ENCODE peak calls at places on chromosomes 11 and 22, in eight cellular contexts. D is neural progenitor cell, Q is colonic mucosa, H is neuronal stem cell, I is mesendoderm, S is PC-3, P is IMR-90, X is SK-N-MC. W is an unnamed sample. For H3K36me3, the result is how much of the 10 kb centered on the place peaks cover.

GRCh38 chr22:37033605-37034430 is 14.3 kb downstream of the MPST start:
- DNase-seq in D (no peak), Q (peak), H (no peak), I (no peak), S (no peak), P (no peak), X (no peak), W (no peak)

GRCh38 chr22:44210721-44211120 is 30.0 kb downstream of the PARVG start:
- DNase-seq in D (no peak), Q (no peak), H (no peak), I (no peak), S (no peak), P (peak), X (no peak), W (peak)

GRCh38 chr11:17013548-17014320 is 480 bp downstream of the PLEKHA7 start:
- DNase-seq in D (peak), Q (peak), H (peak), I (peak), S (peak), P (no peak), X (no peak), W (peak)

GRCh38 chr11:68843052-68843561 is 1.4 kb upstream of the CPT1A start:
- DNase-seq in D (peak), Q (peak), H (no peak), I (no peak), S (no peak), P (peak), X (no peak), W (peak)

GRCh38 chr22:31604137-31604705 is 57.8 kb downstream of the PISD start:
- DNase-seq in D (no peak), Q (no peak), H (no peak), I (no peak), S (no peak), P (no peak), X (no peak), W (no peak)

GRCh38 chr11:2770556-2771301 is 70.9 kb upstream of the KCNQ1OT1 start:
- DNase-seq in D (peak), Q (peak), H (no peak), I (no peak), S (no peak), P (no peak), X (no peak), W (no peak)

GRCh38 chr11:65491614-65492386 is 7.0 kb upstream of the MALAT1 start:
- DNase-seq in D (peak), Q (peak), H (no peak), I (peak), S (peak), P (peak), X (no peak), W (peak)

GRCh38 chr11:3021125-3021524 is 29.0 kb upstream of the NAP1L4 start:
- DNase-seq in D (peak), Q (peak), H (peak), I (peak), S (peak), P (peak), X (no peak), W (peak)

GRCh38 chr22:37499006-37499707 is 13.0 kb upstream of the MFNG start:
- DNase-seq in D (no peak), Q (no peak), H (no peak), I (no peak), S (no peak), P (no peak), X (no peak), W (no peak)

GRCh38 chr11:11148104-11148509 is 204.9 kb downstream of the CSNK2A3 start:
- DNase-seq in D (peak), Q (no peak), H (no peak), I (peak), S (peak), P (peak), X (no peak), W (peak)

GRCh38 chr11:113531575-113532451 is 56.6 kb upstream of the DRD2 start:
- DNase-seq in D (no peak), Q (no peak), H (no peak), I (no peak), S (no peak), P (no peak), X (no peak), W (no peak)

GRCh38 chr22:49264696-49265095 is 563.0 kb downstream of the BRD1 start:
- DNase-seq in D (no peak), Q (no peak), H (no peak), I (no peak), S (no peak), P (no peak), X (no peak), W (no peak)

GRCh38 chr22:35343664-35344550 is 37.0 kb upstream of the HMOX1 start:
- DNase-seq in D (no peak), Q (no peak), H (no peak), I (no peak), S (no peak), P (no peak), X (no peak), W (no peak)

GRCh38 chr11:42244376-42244775 is 784.9 kb upstream of the LRRC4C start:
- DNase-seq in D (no peak), Q (no peak), H (no peak), I (peak), S (no peak), P (no peak), X (no peak), W (no peak)

GRCh38 chr11:7524831-7525230 is 11.0 kb downstream of the PPFIBP2 start:
- DNase-seq in D (peak), Q (no peak), H (no peak), I (no peak), S (no peak), P (no peak), X (no peak), W (no peak)

GRCh38 chr11:131745405-131745804 is 375.0 kb downstream of the NTM start:
- DNase-seq in D (no peak), Q (no peak), H (no peak), I (no peak), S (peak), P (peak), X (no peak), W (peak)

GRCh38 chr11:125390949-125391348 is 105.1 kb downstream of the FEZ1 start:
- DNase-seq in D (peak), Q (no peak), H (no peak), I (peak), S (no peak), P (peak), X (no peak), W (peak)

GRCh38 chr22:21446827-21447690 is 20.1 kb upstream of the TMEM191C start:
- DNase-seq in D (no peak), Q (no peak), H (no peak), I (no peak), S (no peak), P (no peak), X (no peak), W (no peak)

GRCh38 chr11:130629039-130629438 is 180.6 kb downstream of the ADAMTS15 start:
- DNase-seq in D (no peak), Q (no peak), H (no peak), I (no peak), S (peak), P (no peak), X (no peak), W (no peak)

GRCh38 chr11:60336767-60337391 is 9.8 kb downstream of the MS4A6E start:
- DNase-seq in D (no peak), Q (no peak), H (no peak), I (no peak), S (no peak), P (no peak), X (no peak), W (no peak)

GRCh38 chr11:762421-763072 is 14.7 kb downstream of the GATD1 start:
- DNase-seq in D (no peak), Q (peak), H (no peak), I (peak), S (peak), P (peak), X (no peak), W (peak)

GRCh38 chr11:10319691-10320090 is 14.8 kb downstream of the ADM start:
- DNase-seq in D (no peak), Q (no peak), H (no peak), I (no peak), S (no peak), P (no peak), X (no peak), W (no peak)

GRCh38 chr11:2566223-2567025 is 121.6 kb downstream of the KCNQ1 start:
- DNase-seq in D (peak), Q (peak), H (no peak), I (no peak), S (no peak), P (no peak), X (no peak), W (no peak)

GRCh38 chr11:68690671-68691401 is 6.5 kb downstream of the GAL start:
- DNase-seq in D (no peak), Q (no peak), H (no peak), I (no peak), S (no peak), P (no peak), X (no peak), W (no peak)

GRCh38 chr22:31647066-31647465 is 14.9 kb downstream of the PISD start:
- DNase-seq in D (no peak), Q (no peak), H (no peak), I (no peak), S (no peak), P (no peak), X (no peak), W (no peak)

GRCh38 chr11:91158901-91159537 is 936.2 kb upstream of the CHORDC1 start:
- DNase-seq in D (no peak), Q (no peak), H (no peak), I (no peak), S (peak), P (peak), X (no peak), W (peak)

GRCh38 chr22:37054078-37054440 is 2.5 kb downstream of the KCTD17 start:
- DNase-seq in D (no peak), Q (peak), H (no peak), I (no peak), S (no peak), P (no peak), X (no peak), W (no peak)

DNA sequence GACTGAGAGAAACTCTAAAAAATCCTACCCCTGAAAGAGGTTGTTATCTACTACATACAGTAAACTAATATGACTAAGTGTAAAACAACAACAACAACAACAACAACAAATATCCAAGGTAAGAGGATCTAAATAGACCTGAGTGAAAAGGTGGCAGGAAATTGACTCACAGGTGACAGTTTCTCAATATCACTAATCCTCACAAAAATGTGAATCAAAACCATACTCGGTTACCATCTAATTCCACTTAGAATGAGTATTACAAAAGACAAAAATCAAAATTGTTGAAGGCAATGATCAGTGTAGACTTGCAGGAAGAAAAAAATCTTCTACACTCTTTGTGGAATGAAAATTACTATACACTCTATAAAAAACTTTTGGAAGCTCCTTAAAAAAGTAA is 17.5 kb downstream of the RGL4 start:
- DNase-seq in D (no peak), Q (no peak), H (no peak), I (no peak), S (no peak), P (no peak), X (no peak), W (no peak)
- H3K36me3 ChIP-seq in D (under half), Q (under half), H (under half), I (under half), S (under half), P (under half), X (half or more), W (half or more)

GRCh38 chr11:19344661-19345518 is 104.1 kb upstream of the E2F8 start:
- DNase-seq in D (peak), Q (peak), H (peak), I (peak), S (peak), P (peak), X (no peak), W (no peak)

GRCh38 chr11:19349340-19350025 is 108.7 kb upstream of the E2F8 start:
- DNase-seq in D (no peak), Q (no peak), H (no peak), I (no peak), S (no peak), P (no peak), X (no peak), W (no peak)

GRCh38 chr11:19345519-19345847 is 104.7 kb upstream of the E2F8 start:
- DNase-seq in D (peak), Q (no peak), H (peak), I (peak), S (no peak), P (no peak), X (no peak), W (peak)

GRCh38 chr11:19347911-19348310 is 107.2 kb upstream of the E2F8 start:
- DNase-seq in D (peak), Q (no peak), H (no peak), I (peak), S (no peak), P (no peak), X (no peak), W (no peak)

DNA sequence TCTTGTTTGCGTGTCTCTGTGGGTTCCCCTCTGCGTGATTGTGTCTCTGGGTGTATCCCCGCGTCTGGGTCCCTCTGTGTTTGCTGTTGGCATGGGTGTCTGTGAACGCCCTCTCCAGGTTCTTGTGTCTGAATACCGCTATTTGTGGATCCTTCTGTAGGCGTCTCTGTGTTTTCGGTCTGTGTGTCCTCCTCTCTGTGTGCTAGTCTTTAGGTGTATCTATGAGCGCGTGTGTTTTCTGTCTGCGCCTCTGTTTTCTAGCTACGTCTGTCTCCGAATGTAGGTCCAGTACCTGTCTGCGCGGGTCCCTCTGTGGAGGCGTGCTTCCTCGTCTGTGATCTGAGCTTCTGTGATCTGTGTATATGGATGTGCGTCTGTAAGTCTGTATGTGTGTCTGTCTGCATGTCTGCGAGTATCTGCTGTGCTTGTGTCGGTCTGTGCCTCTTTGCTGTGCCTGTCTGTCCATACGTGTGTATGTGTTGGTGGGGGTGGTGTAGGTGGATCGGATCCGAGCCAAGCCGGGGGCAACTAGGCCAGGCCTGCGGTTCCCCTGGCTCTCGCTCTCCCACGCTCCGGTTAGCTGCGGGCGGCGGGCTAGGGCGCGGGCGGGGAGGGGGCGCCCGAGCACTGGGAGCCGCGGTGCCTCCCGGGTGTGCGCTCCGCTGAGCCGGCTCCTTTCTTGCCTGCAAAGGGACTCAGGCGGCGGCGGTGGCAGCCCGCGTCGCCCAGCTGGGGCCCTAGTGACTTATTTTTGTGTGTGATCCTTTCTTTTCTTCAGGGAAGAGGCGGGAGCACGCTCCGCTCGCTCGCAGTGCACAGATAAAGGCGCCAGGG is 105.3 kb upstream of the E2F8 start:
- DNase-seq in D (peak), Q (no peak), H (peak), I (peak), S (no peak), P (no peak), X (no peak), W (no peak)
- H3K9ac ChIP-seq in D (no peak), Q (no peak), H (peak), I (peak), S (no peak), P (no peak), X (no peak), W (peak)

GRCh38 chr11:44940835-44941234 is 9.8 kb downstream of the TP53I11 start:
- DNase-seq in D (no peak), Q (no peak), H (no peak), I (no peak), S (no peak), P (no peak), X (no peak), W (no peak)
- H3K4me3 ChIP-seq in D (no peak), Q (no peak), H (no peak), I (no peak), S (no peak), P (no peak), X (no peak), W (no peak)

DNA sequence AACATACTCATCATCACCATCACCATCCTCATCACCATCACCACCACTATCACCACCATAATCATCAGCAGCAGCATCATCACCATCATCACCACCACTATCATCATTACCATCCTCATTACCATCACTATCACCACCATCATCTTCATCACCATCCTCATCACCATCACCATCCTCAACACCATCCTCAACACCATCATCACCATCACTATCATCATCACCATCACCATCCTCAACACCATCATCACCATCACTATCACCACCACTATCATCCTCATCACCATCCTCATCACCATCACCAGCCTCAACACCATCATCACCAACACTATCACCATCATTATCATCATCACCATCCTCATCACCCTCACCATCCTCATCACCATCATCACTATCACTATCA is 16.6 kb downstream of the RTN4R start:
- DNase-seq in D (no peak), Q (no peak), H (no peak), I (no peak), S (no peak), P (no peak), X (no peak), W (no peak)
- H3K36me3 ChIP-seq in D (under half), Q (under half), H (under half), I (under half), S (under half), P (under half), X (under half), W (under half)

W was measured in adipocyte.